ENCODE peak calls at places on chromosomes 4 and X, in nine cellular contexts. J is CD4-positive, CD25-positive, alpha-beta regulatory T cell; Z is CD8-positive, alpha-beta T cell; F is body of pancreas; B is pancreas; P is PC-3; X is mammary epithelial cell; V is lower lobe of right lung; H is WERI-Rb-1. T is an unnamed sample.
A peak's percentile ranks its signal among the peaks of the same experiment; 100 is the strongest.

GRCh38 chr4:85431156-85431555 is 43.8 kb upstream of the ARHGAP24 start:
- DNase-seq in J (no peak), Z (no peak), F (no peak), B (no peak), P (peak; percentile 34), X (no peak), V (no peak), H (no peak), T (no peak)

GRCh38 chr4:144645621-144646522 is at the start of gene HHIP:
- DNase-seq in J (no peak), Z (no peak), F (peak; percentile 43), B (peak; percentile 60), P (peak; percentile 22), X (peak; percentile 16), V (peak; percentile 74), H (peak; percentile 69), T (peak; percentile 55)

GRCh38 chr4:147909225-147909624 is 177.3 kb downstream of the ARHGAP10 start:
- DNase-seq in J (no peak), Z (no peak), F (no peak), B (no peak), P (no peak), X (no peak), V (no peak), H (no peak), T (no peak)

GRCh38 chr4:476501-476900 is 22.5 kb downstream of the ZNF721 start:
- DNase-seq in J (no peak), Z (no peak), F (no peak), B (no peak), P (peak; percentile 12), X (peak; percentile 61), V (no peak), H (no peak), T (no peak)

GRCh38 chr4:144574004-144574403 is 72.0 kb upstream of the HHIP start:
- DNase-seq in J (no peak), Z (no peak), F (no peak), B (no peak), P (no peak), X (no peak), V (no peak), H (no peak), T (no peak)

GRCh38 chr4:150572704-150573504 is 9.0 kb upstream of the MAB21L2 start:
- DNase-seq in J (no peak), Z (no peak), F (no peak), B (no peak), P (no peak), X (no peak), V (no peak), H (no peak), T (no peak)

GRCh38 chr4:125704726-125705125 is 390.0 kb downstream of the FAT4 start:
- DNase-seq in J (no peak), Z (no peak), F (no peak), B (no peak), P (peak; percentile 12), X (no peak), V (no peak), H (no peak), T (no peak)

GRCh38 chr4:24105183-24106039 is 215.6 kb upstream of the PPARGC1A start:
- DNase-seq in J (no peak), Z (no peak), F (no peak), B (no peak), P (peak; percentile 46), X (peak; percentile 2), V (no peak), H (no peak), T (no peak)

GRCh38 chr4:153933851-153934688 is 145.2 kb upstream of the SFRP2 start:
- DNase-seq in J (no peak), Z (no peak), F (no peak), B (no peak), P (no peak), X (no peak), V (no peak), H (no peak), T (no peak)

GRCh38 chr4:153931804-153932203 is 142.9 kb upstream of the SFRP2 start:
- DNase-seq in J (no peak), Z (no peak), F (no peak), B (no peak), P (no peak), X (no peak), V (no peak), H (no peak), T (no peak)

GRCh38 chr4:153936121-153936520 is 147.2 kb upstream of the SFRP2 start:
- DNase-seq in J (no peak), Z (no peak), F (no peak), B (no peak), P (no peak), X (no peak), V (no peak), H (no peak), T (no peak)

GRCh38 chr4:153937289-153937688 is 148.4 kb upstream of the SFRP2 start:
- DNase-seq in J (no peak), Z (no peak), F (no peak), B (no peak), P (no peak), X (no peak), V (no peak), H (no peak), T (no peak)

DNA sequence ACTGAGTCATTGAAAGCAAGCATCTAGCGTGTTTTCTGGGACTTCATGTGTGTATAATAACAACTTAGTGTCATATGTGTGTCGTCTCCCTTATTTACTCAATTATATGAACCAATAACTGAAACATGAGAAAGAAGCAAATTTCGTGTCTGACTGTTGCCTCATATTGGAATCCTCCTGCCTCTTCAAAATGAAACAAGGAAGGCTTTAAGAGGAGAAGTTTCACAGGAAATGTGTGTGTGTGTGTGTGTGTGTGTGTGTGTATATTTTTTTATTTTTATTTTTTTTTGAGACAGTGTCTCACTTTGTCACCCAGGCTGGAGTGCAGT is 145.8 kb upstream of the SFRP2 start:
- DNase-seq in J (no peak), Z (no peak), F (no peak), B (no peak), P (no peak), X (no peak), V (no peak), H (no peak), T (no peak)
- H3K27ac ChIP-seq in J (no peak overlapping the region), Z (no peak overlapping the region), F (no peak overlapping the region), B (no peak overlapping the region), P (no peak overlapping the region), X (no peak overlapping the region), V (peak overlapping the region; percentile 56), H (no peak overlapping the region), T (no peak overlapping the region)

GRCh38 chrX:30248854-30249253 is 1.9 kb downstream of the MAGEB1 start:
- DNase-seq in J (no peak), Z (no peak), F (no peak), B (no peak), P (no peak), X (no peak), V (no peak), H (no peak), T (no peak)
- H3K27ac ChIP-seq in J (no peak overlapping the region), Z (no peak overlapping the region), F (no peak overlapping the region), B (no peak overlapping the region), P (no peak overlapping the region), X (no peak overlapping the region), V (no peak overlapping the region), H (no peak overlapping the region), T (no peak overlapping the region)

GRCh38 chr4:139760558-139760957 is 94.9 kb downstream of the MGST2 start:
- DNase-seq in J (no peak), Z (no peak), F (no peak), B (no peak), P (no peak), X (no peak), V (no peak), H (no peak), T (no peak)

GRCh38 chr4:139763668-139764067 is 98.0 kb downstream of the MGST2 start:
- DNase-seq in J (no peak), Z (no peak), F (no peak), B (no peak), P (no peak), X (no peak), V (no peak), H (no peak), T (no peak)

GRCh38 chr4:139763205-139763604 is 97.6 kb downstream of the MGST2 start:
- DNase-seq in J (no peak), Z (no peak), F (no peak), B (no peak), P (no peak), X (no peak), V (no peak), H (peak; percentile 55), T (no peak)

GRCh38 chr4:139762715-139763114 is 97.1 kb downstream of the MGST2 start:
- DNase-seq in J (no peak), Z (no peak), F (no peak), B (no peak), P (no peak), X (no peak), V (no peak), H (no peak), T (no peak)

GRCh38 chr4:139761461-139761860 is 95.8 kb downstream of the MGST2 start:
- DNase-seq in J (no peak), Z (no peak), F (no peak), B (no peak), P (peak; percentile 37), X (peak; percentile 34), V (no peak), H (peak; percentile 77), T (no peak)
- H3K27ac ChIP-seq in J (no peak overlapping the region), Z (no peak overlapping the region), F (no peak overlapping the region), B (no peak overlapping the region), P (no peak overlapping the region), X (no peak overlapping the region), V (peak overlapping the region; percentile 80), H (peak overlapping the region; percentile 41), T (no peak overlapping the region)

GRCh38 chr4:83024233-83024632 is 10.8 kb upstream of the COPS4 start:
- DNase-seq in J (no peak), Z (no peak), F (no peak), B (no peak), P (no peak), X (no peak), V (no peak), H (no peak), T (no peak)

GRCh38 chr4:83025563-83025962 is 9.4 kb upstream of the COPS4 start:
- DNase-seq in J (no peak), Z (no peak), F (no peak), B (no peak), P (no peak), X (no peak), V (no peak), H (no peak), T (no peak)

GRCh38 chr4:83019794-83020497 is 9.3 kb upstream of the LIN54 start:
- DNase-seq in J (no peak), Z (no peak), F (no peak), B (no peak), P (no peak), X (no peak), V (no peak), H (no peak), T (no peak)

GRCh38 chr4:83022724-83023427 is 12.1 kb upstream of the COPS4 start:
- DNase-seq in J (no peak), Z (no peak), F (no peak), B (no peak), P (no peak), X (peak; percentile 47), V (no peak), H (no peak), T (no peak)
- H3K27ac ChIP-seq in J (no peak overlapping the region), Z (no peak overlapping the region), F (no peak overlapping the region), B (no peak overlapping the region), P (no peak overlapping the region), X (no peak overlapping the region), V (no peak overlapping the region), H (no peak overlapping the region), T (no peak overlapping the region)

GRCh38 chr4:38090450-38091246 is 130.4 kb downstream of the PTTG2 start:
- DNase-seq in J (no peak), Z (no peak), F (no peak), B (no peak), P (no peak), X (no peak), V (no peak), H (no peak), T (no peak)
- H3K27ac ChIP-seq in J (peak overlapping the region; percentile 18), Z (no peak overlapping the region), F (no peak overlapping the region), B (no peak overlapping the region), P (no peak overlapping the region), X (no peak overlapping the region), V (no peak overlapping the region), H (no peak overlapping the region), T (no peak overlapping the region)

T was measured in aorta.